ENCODE peak calls at places on chromosomes 13 and 19, in ten cellular contexts. One of them, this sample, is unnamed.

GRCh38 chr13:29576581-29576980 is 18.9 kb downstream of the SLC7A1 start:
- DNase-seq in transverse colon: no peak
- DNase-seq in IMR-90: no peak
- DNase-seq in ovary: no peak
- DNase-seq in thoracic aorta: no peak
- DNase-seq in tibial nerve: no peak
- DNase-seq in upper lobe of right lung: no peak
- DNase-seq in AG04450: no peak
- DNase-seq in AG09309: no peak
- DNase-seq in H9: no peak
- DNase-seq in this sample: no peak

GRCh38 chr19:1752757-1753728 is at the start of gene ONECUT3:
- DNase-seq in transverse colon: no peak
- DNase-seq in IMR-90: no peak
- DNase-seq in ovary: no peak
- DNase-seq in thoracic aorta: no peak
- DNase-seq in tibial nerve: no peak
- DNase-seq in upper lobe of right lung: no peak
- DNase-seq in AG04450: no peak
- DNase-seq in AG09309: no peak
- DNase-seq in H9: no peak
- DNase-seq in this sample: no peak

GRCh38 chr13:51673165-51673564 is 88.9 kb downstream of the WDFY2 start:
- DNase-seq in transverse colon: no peak
- DNase-seq in IMR-90: no peak
- DNase-seq in ovary: no peak
- DNase-seq in thoracic aorta: no peak
- DNase-seq in tibial nerve: no peak
- DNase-seq in upper lobe of right lung: no peak
- DNase-seq in AG04450: no peak
- DNase-seq in AG09309: no peak
- DNase-seq in H9: no peak
- DNase-seq in this sample: no peak

GRCh38 chr13:30745917-30746686 is 10.8 kb downstream of the ALOX5AP start:
- DNase-seq in transverse colon: peak; percentile 54
- DNase-seq in IMR-90: no peak
- DNase-seq in ovary: no peak
- DNase-seq in thoracic aorta: no peak
- DNase-seq in tibial nerve: no peak
- DNase-seq in upper lobe of right lung: no peak
- DNase-seq in AG04450: no peak
- DNase-seq in AG09309: no peak
- DNase-seq in H9: no peak
- DNase-seq in this sample: no peak

GRCh38 chr13:44894001-44894770 is 95.1 kb downstream of the NUFIP1 start:
- DNase-seq in transverse colon: no peak
- DNase-seq in IMR-90: no peak
- DNase-seq in ovary: no peak
- DNase-seq in thoracic aorta: no peak
- DNase-seq in tibial nerve: no peak
- DNase-seq in upper lobe of right lung: no peak
- DNase-seq in AG04450: no peak
- DNase-seq in AG09309: no peak
- DNase-seq in H9: no peak
- DNase-seq in this sample: no peak

GRCh38 chr13:93690139-93690538 is 463.5 kb downstream of the GPC6 start:
- DNase-seq in transverse colon: no peak
- DNase-seq in IMR-90: peak; percentile 46
- DNase-seq in ovary: no peak
- DNase-seq in thoracic aorta: no peak
- DNase-seq in tibial nerve: peak; percentile 18
- DNase-seq in upper lobe of right lung: no peak
- DNase-seq in AG04450: no peak
- DNase-seq in AG09309: no peak
- DNase-seq in H9: no peak
- DNase-seq in this sample: no peak

GRCh38 chr19:55090564-55090963 is 14.9 kb downstream of the EPS8L1 start:
- DNase-seq in transverse colon: no peak
- DNase-seq in IMR-90: no peak
- DNase-seq in ovary: no peak
- DNase-seq in thoracic aorta: no peak
- DNase-seq in tibial nerve: no peak
- DNase-seq in upper lobe of right lung: no peak
- DNase-seq in AG04450: no peak
- DNase-seq in AG09309: no peak
- DNase-seq in H9: no peak
- DNase-seq in this sample: no peak

GRCh38 chr13:97434417-97435296 is 688 bp downstream of the RAP2A start:
- DNase-seq in transverse colon: peak; percentile 43
- DNase-seq in IMR-90: peak; percentile 20
- DNase-seq in ovary: peak; percentile 68
- DNase-seq in thoracic aorta: no peak
- DNase-seq in tibial nerve: peak; percentile 27
- DNase-seq in upper lobe of right lung: peak; percentile 71
- DNase-seq in AG04450: no peak
- DNase-seq in AG09309: no peak
- DNase-seq in H9: peak; percentile 44
- DNase-seq in this sample: no peak

GRCh38 chr19:10915511-10916091 is 12.8 kb downstream of the YIPF2 start:
- DNase-seq in transverse colon: no peak
- DNase-seq in IMR-90: peak; percentile 86
- DNase-seq in ovary: no peak
- DNase-seq in thoracic aorta: no peak
- DNase-seq in tibial nerve: peak; percentile 25
- DNase-seq in upper lobe of right lung: no peak
- DNase-seq in AG04450: peak; percentile 59
- DNase-seq in AG09309: peak; percentile 63
- DNase-seq in H9: peak; percentile 22
- DNase-seq in this sample: peak; percentile 85

GRCh38 chr19:10782795-10783194 is 53.2 kb downstream of the TMED1 start:
- DNase-seq in transverse colon: no peak
- DNase-seq in IMR-90: no peak
- DNase-seq in ovary: no peak
- DNase-seq in thoracic aorta: no peak
- DNase-seq in tibial nerve: no peak
- DNase-seq in upper lobe of right lung: no peak
- DNase-seq in AG04450: no peak
- DNase-seq in AG09309: no peak
- DNase-seq in H9: no peak
- DNase-seq in this sample: no peak

GRCh38 chr13:31433756-31434155 is 234.0 kb downstream of the B3GLCT start:
- DNase-seq in transverse colon: no peak
- DNase-seq in IMR-90: no peak
- DNase-seq in ovary: no peak
- DNase-seq in thoracic aorta: no peak
- DNase-seq in tibial nerve: no peak
- DNase-seq in upper lobe of right lung: no peak
- DNase-seq in AG04450: no peak
- DNase-seq in AG09309: no peak
- DNase-seq in H9: no peak
- DNase-seq in this sample: no peak

GRCh38 chr13:94188173-94188869 is 291.2 kb downstream of the DCT start:
- DNase-seq in transverse colon: no peak
- DNase-seq in IMR-90: no peak
- DNase-seq in ovary: no peak
- DNase-seq in thoracic aorta: no peak
- DNase-seq in tibial nerve: no peak
- DNase-seq in upper lobe of right lung: no peak
- DNase-seq in AG04450: no peak
- DNase-seq in AG09309: no peak
- DNase-seq in H9: peak; percentile 38
- DNase-seq in this sample: no peak

GRCh38 chr13:46614582-46614981 is 61.6 kb downstream of the LRCH1 start:
- DNase-seq in transverse colon: no peak
- DNase-seq in IMR-90: peak; percentile 93
- DNase-seq in ovary: no peak
- DNase-seq in thoracic aorta: no peak
- DNase-seq in tibial nerve: no peak
- DNase-seq in upper lobe of right lung: no peak
- DNase-seq in AG04450: peak; percentile 54
- DNase-seq in AG09309: no peak
- DNase-seq in H9: no peak
- DNase-seq in this sample: no peak

GRCh38 chr19:45598267-45599011 is 3.6 kb downstream of the GPR4 start:
- DNase-seq in transverse colon: no peak
- DNase-seq in IMR-90: no peak
- DNase-seq in ovary: no peak
- DNase-seq in thoracic aorta: no peak
- DNase-seq in tibial nerve: no peak
- DNase-seq in upper lobe of right lung: no peak
- DNase-seq in AG04450: no peak
- DNase-seq in AG09309: no peak
- DNase-seq in H9: no peak
- DNase-seq in this sample: no peak

GRCh38 chr13:45372189-45373115 is 31.5 kb upstream of the TPT1 start:
- DNase-seq in transverse colon: no peak
- DNase-seq in IMR-90: peak; percentile 15
- DNase-seq in ovary: no peak
- DNase-seq in thoracic aorta: no peak
- DNase-seq in tibial nerve: no peak
- DNase-seq in upper lobe of right lung: no peak
- DNase-seq in AG04450: no peak
- DNase-seq in AG09309: no peak
- DNase-seq in H9: no peak
- DNase-seq in this sample: peak; percentile 19

GRCh38 chr19:8585894-8586750 is 8.9 kb upstream of the MYO1F start:
- DNase-seq in transverse colon: peak; percentile 66
- DNase-seq in IMR-90: no peak
- DNase-seq in ovary: no peak
- DNase-seq in thoracic aorta: no peak
- DNase-seq in tibial nerve: no peak
- DNase-seq in upper lobe of right lung: peak; percentile 83
- DNase-seq in AG04450: no peak
- DNase-seq in AG09309: no peak
- DNase-seq in H9: peak; percentile 93
- DNase-seq in this sample: no peak

GRCh38 chr19:34128558-34129250 is 43.6 kb upstream of the LSM14A start:
- DNase-seq in transverse colon: no peak
- DNase-seq in IMR-90: no peak
- DNase-seq in ovary: no peak
- DNase-seq in thoracic aorta: no peak
- DNase-seq in tibial nerve: no peak
- DNase-seq in upper lobe of right lung: no peak
- DNase-seq in AG04450: no peak
- DNase-seq in AG09309: no peak
- DNase-seq in H9: no peak
- DNase-seq in this sample: no peak

DNA sequence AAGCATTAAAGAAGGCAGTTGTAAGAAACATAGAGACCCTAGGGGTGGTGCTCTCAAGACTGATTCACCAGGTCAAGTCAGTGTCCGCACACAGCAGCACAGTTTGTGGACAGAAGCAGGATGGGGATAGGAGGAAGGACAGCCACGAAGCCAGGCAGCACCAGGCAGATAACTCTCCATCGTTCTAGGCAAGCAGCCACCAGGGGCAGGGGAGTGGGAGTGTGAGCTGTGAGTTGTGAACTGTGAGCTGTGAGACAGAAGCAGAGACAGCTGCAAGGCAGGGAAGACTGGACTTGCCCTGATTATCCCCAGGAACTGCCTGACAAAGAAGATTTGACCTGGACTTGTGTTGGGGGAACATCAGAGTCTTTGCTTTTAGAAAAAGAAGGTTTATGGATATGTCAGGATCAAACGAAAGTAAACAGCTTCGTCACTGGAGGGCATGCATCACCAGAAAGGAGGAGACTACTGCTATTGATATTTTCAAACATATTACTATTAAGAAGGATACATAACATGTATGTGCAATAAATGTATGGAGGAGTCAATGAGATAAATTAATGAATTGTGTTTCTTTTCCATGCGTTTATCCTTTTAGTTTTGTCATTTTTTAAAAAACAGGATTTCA is 286.1 kb downstream of the IRS2 start:
- DNase-seq in transverse colon: no peak
- DNase-seq in IMR-90: peak; percentile 11
- DNase-seq in ovary: peak; percentile 36
- DNase-seq in thoracic aorta: no peak
- DNase-seq in tibial nerve: no peak
- DNase-seq in upper lobe of right lung: no peak
- DNase-seq in AG04450: no peak
- DNase-seq in AG09309: no peak
- DNase-seq in H9: peak; percentile 46
- DNase-seq in this sample: no peak
- TF ChIP-seq CTCF in transverse colon: no peak
- TF ChIP-seq CTCF in IMR-90: peak; percentile 4
- TF ChIP-seq CTCF in ovary: no peak
- TF ChIP-seq CTCF in thoracic aorta: no peak
- TF ChIP-seq CTCF in tibial nerve: no peak
- TF ChIP-seq CTCF in upper lobe of right lung: no peak
- TF ChIP-seq CTCF in AG04450: peak; percentile 35
- TF ChIP-seq CTCF in AG09309: no peak
- TF ChIP-seq CTCF in H9: peak; percentile 38
- TF ChIP-seq CTCF in this sample: no peak

GRCh38 chr19:5806133-5806489 is 1.2 kb downstream of the NRTN start:
- DNase-seq in transverse colon: no peak
- DNase-seq in IMR-90: no peak
- DNase-seq in ovary: no peak
- DNase-seq in thoracic aorta: no peak
- DNase-seq in tibial nerve: no peak
- DNase-seq in upper lobe of right lung: no peak
- DNase-seq in AG04450: no peak
- DNase-seq in AG09309: no peak
- DNase-seq in H9: no peak
- DNase-seq in this sample: no peak
- TF ChIP-seq CTCF in transverse colon: no peak
- TF ChIP-seq CTCF in IMR-90: no peak
- TF ChIP-seq CTCF in ovary: no peak
- TF ChIP-seq CTCF in thoracic aorta: no peak
- TF ChIP-seq CTCF in tibial nerve: no peak
- TF ChIP-seq CTCF in upper lobe of right lung: no peak
- TF ChIP-seq CTCF in AG04450: no peak
- TF ChIP-seq CTCF in AG09309: no peak
- TF ChIP-seq CTCF in H9: no peak
- TF ChIP-seq CTCF in this sample: no peak

DNA sequence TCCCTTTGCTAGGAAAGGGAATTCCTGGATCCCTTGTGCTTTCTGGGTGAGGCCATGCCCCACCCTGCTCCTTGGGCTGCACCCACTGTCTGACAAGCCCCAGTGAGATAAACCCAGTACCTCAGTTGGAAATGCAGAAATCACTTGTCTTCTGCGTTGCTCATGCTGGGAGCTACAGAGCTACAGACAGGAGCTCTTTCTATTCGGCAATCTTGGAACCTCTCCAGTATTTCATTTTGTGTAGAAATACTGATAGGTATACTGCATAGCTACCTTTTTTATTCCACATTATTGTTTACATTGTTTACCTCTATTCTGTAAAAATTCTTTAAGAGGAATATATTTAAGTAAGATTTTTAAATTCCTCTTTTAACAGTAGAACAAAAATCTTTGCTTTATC is 302.5 kb upstream of the SLITRK5 start:
- DNase-seq in transverse colon: no peak
- DNase-seq in IMR-90: no peak
- DNase-seq in ovary: no peak
- DNase-seq in thoracic aorta: no peak
- DNase-seq in tibial nerve: no peak
- DNase-seq in upper lobe of right lung: no peak
- DNase-seq in AG04450: no peak
- DNase-seq in AG09309: no peak
- DNase-seq in H9: no peak
- DNase-seq in this sample: no peak
- TF ChIP-seq CTCF in transverse colon: no peak
- TF ChIP-seq CTCF in IMR-90: no peak
- TF ChIP-seq CTCF in ovary: no peak
- TF ChIP-seq CTCF in thoracic aorta: no peak
- TF ChIP-seq CTCF in tibial nerve: no peak
- TF ChIP-seq CTCF in upper lobe of right lung: no peak
- TF ChIP-seq CTCF in AG04450: no peak
- TF ChIP-seq CTCF in AG09309: no peak
- TF ChIP-seq CTCF in H9: no peak
- TF ChIP-seq CTCF in this sample: no peak

GRCh38 chr13:33286143-33286542 is 588 bp upstream of the STARD13 start:
- DNase-seq in transverse colon: no peak
- DNase-seq in IMR-90: no peak
- DNase-seq in ovary: no peak
- DNase-seq in thoracic aorta: no peak
- DNase-seq in tibial nerve: peak; percentile 28
- DNase-seq in upper lobe of right lung: no peak
- DNase-seq in AG04450: no peak
- DNase-seq in AG09309: no peak
- DNase-seq in H9: no peak
- DNase-seq in this sample: no peak
- TF ChIP-seq CTCF in transverse colon: no peak
- TF ChIP-seq CTCF in IMR-90: no peak
- TF ChIP-seq CTCF in ovary: no peak
- TF ChIP-seq CTCF in thoracic aorta: no peak
- TF ChIP-seq CTCF in tibial nerve: no peak
- TF ChIP-seq CTCF in upper lobe of right lung: no peak
- TF ChIP-seq CTCF in AG04450: no peak
- TF ChIP-seq CTCF in AG09309: no peak
- TF ChIP-seq CTCF in H9: no peak
- TF ChIP-seq CTCF in this sample: no peak